ENCODE peak calls at places on chromosomes 11 and 22, in nine cellular contexts. U is breast epithelium, S is tibial nerve, R is gastrocnemius medialis, O is prostate gland, H is esophagus squamous epithelium, B is transverse colon, F is HCT116, E is heart left ventricle. X is an unnamed sample.
A peak's percentile ranks its signal among the peaks of the same experiment; 100 is the strongest.

GRCh38 chr11:115919341-115920086 is 415.3 kb upstream of the CADM1 start:
- DNase-seq in E (no peak), B (no peak), U (no peak), O (no peak), S (no peak), H (no peak), F (no peak), R (no peak), X (no peak)

GRCh38 chr22:49970528-49971231 is 10.1 kb downstream of the PIM3 start:
- DNase-seq in R (peak; percentile 98), B (peak; percentile 96), F (peak; percentile 98), E (peak; percentile 90), O (peak; percentile 94), U (peak; percentile 97), S (peak; percentile 88), H (peak; percentile 82), X (peak; percentile 98)

GRCh38 chr11:33208150-33208549 is 46.9 kb upstream of the CSTF3 start:
- DNase-seq in U (no peak), R (no peak), F (no peak), O (no peak), S (no peak), B (no peak), H (no peak), E (no peak), X (no peak)

GRCh38 chr11:130127509-130127908 is 32.1 kb upstream of the ST14 start:
- DNase-seq in F (no peak), S (no peak), B (no peak), E (no peak), R (no peak), O (no peak), U (no peak), H (no peak), X (no peak)

GRCh38 chr22:50507421-50507990 is at the start of gene LMF2:
- DNase-seq in R (peak; percentile 78), U (peak; percentile 89), O (peak; percentile 85), B (peak; percentile 95), S (peak; percentile 83), H (no peak), F (no peak), E (peak; percentile 93), X (peak; percentile 94)

GRCh38 chr22:43798492-43798891 is 13.6 kb downstream of the EFCAB6 start:
- DNase-seq in E (no peak), O (no peak), B (no peak), S (no peak), R (no peak), H (no peak), U (no peak), F (no peak), X (no peak)

GRCh38 chr22:20807315-20807752 is 33.4 kb downstream of the SERPIND1 start:
- DNase-seq in H (no peak), O (no peak), E (no peak), B (no peak), S (no peak), R (no peak), F (peak; percentile 8), U (no peak), X (no peak)

GRCh38 chr11:2702771-2703486 is 3.1 kb upstream of the KCNQ1OT1 start:
- DNase-seq in O (no peak), U (no peak), F (no peak), R (no peak), B (no peak), S (no peak), H (no peak), E (no peak), X (no peak)

GRCh38 chr11:121687961-121688566 is 235.3 kb upstream of the SORL1-AS1 start:
- DNase-seq in F (no peak), U (no peak), B (no peak), E (no peak), S (no peak), R (no peak), H (no peak), O (no peak), X (no peak)

GRCh38 chr11:96337541-96338530 is 5.2 kb downstream of the MAML2 start:
- DNase-seq in B (no peak), F (no peak), O (no peak), U (no peak), E (no peak), S (no peak), R (no peak), H (no peak), X (peak; percentile 43)

GRCh38 chr11:96341237-96342130 is 1.5 kb downstream of the MAML2 start:
- DNase-seq in E (peak; percentile 44), H (no peak), U (peak; percentile 62), S (no peak), R (no peak), B (peak; percentile 75), F (no peak), O (peak; percentile 49), X (peak; percentile 33)

GRCh38 chr11:96338910-96339703 is 3.9 kb downstream of the MAML2 start:
- DNase-seq in O (no peak), S (no peak), U (no peak), B (peak; percentile 56), E (peak; percentile 40), R (no peak), H (no peak), F (no peak), X (no peak)

GRCh38 chr11:96340555-96340885 is 2.5 kb downstream of the MAML2 start:
- DNase-seq in H (no peak), U (no peak), B (no peak), F (no peak), E (no peak), S (no peak), O (no peak), R (no peak), X (no peak)

GRCh38 chr11:96339704-96340554 is 3.1 kb downstream of the MAML2 start:
- DNase-seq in R (no peak), E (no peak), H (no peak), O (no peak), S (no peak), U (no peak), B (no peak), F (no peak), X (no peak)
- H3K4me1 ChIP-seq in R (peaks cover 6% of the 10 kb centered on the region), E (peaks cover 55% of the 10 kb centered on the region), H (peaks cover 40% of the 10 kb centered on the region), O (peaks cover 17% of the 10 kb centered on the region), S (peaks cover 34% of the 10 kb centered on the region), U (peaks cover 3% of the 10 kb centered on the region), B (peaks cover 28% of the 10 kb centered on the region), F (peaks cover 4% of the 10 kb centered on the region), X (peaks cover 37% of the 10 kb centered on the region)

GRCh38 chr11:65716294-65716693 is 4.2 kb downstream of the KAT5 start:
- DNase-seq in H (no peak), S (no peak), U (no peak), O (no peak), B (no peak), E (no peak), F (no peak), R (no peak), X (no peak)
- TF ChIP-seq POLR2A in H (no peak), S (no peak), U (no peak), O (no peak), B (no peak), E (no peak), F (no peak), R (no peak), X (no peak)

GRCh38 chr11:94868468-94868867 is 100.3 kb downstream of the AMOTL1 start:
- DNase-seq in B (no peak), R (no peak), E (no peak), S (no peak), H (no peak), U (no peak), O (no peak), F (no peak), X (no peak)

GRCh38 chr11:94869186-94869585 is 101.0 kb downstream of the AMOTL1 start:
- DNase-seq in S (no peak), O (no peak), E (no peak), F (no peak), U (no peak), H (no peak), B (no peak), R (no peak), X (no peak)

GRCh38 chr11:94866936-94867795 is 99.0 kb downstream of the AMOTL1 start:
- DNase-seq in R (no peak), S (no peak), F (no peak), B (no peak), E (no peak), H (no peak), O (no peak), U (no peak), X (no peak)

GRCh38 chr11:94864646-94865045 is 96.5 kb downstream of the AMOTL1 start:
- DNase-seq in U (no peak), S (no peak), F (no peak), E (no peak), H (no peak), R (no peak), O (no peak), B (no peak), X (no peak)

DNA sequence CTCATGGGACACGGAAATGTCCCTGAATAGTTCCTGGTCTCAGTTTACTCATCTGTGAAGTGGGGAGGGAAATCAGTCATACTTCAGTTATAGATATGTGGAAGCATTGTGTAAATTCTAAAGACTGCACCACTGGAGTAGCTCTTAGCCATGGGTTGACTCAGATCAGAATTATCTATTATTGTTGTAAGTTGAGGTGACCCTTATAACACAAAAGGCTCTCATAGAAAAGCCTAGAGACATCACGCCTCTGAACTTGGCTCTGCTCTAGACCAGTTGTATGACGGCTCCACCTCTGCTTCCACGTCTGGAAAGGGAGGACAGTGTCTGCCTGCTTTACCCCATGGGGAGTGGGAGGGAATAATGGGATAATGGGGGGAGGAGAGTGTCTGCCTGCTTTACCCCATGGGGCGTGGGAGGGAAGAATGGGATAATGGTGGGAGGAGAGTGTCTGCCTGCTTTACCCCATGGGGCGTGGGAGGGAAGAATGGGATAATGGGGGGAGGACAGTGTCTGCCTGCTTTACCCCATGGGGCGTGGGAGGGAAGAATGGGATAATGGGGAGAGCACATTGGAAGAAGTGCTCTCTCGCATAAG is 98.2 kb downstream of the AMOTL1 start:
- DNase-seq in E (no peak), R (no peak), U (no peak), S (no peak), H (no peak), B (no peak), F (no peak), O (no peak), X (no peak)
- H3K36me3 ChIP-seq in E (peaks cover 95% of the 10 kb centered on the region), R (peaks cover 5% of the 10 kb centered on the region), U (no peaks in the 10 kb centered on the region), S (peaks cover 88% of the 10 kb centered on the region), H (peaks cover 22% of the 10 kb centered on the region), B (no peaks in the 10 kb centered on the region), F (no peaks in the 10 kb centered on the region), O (no peaks in the 10 kb centered on the region), X (no peaks in the 10 kb centered on the region)

GRCh38 chr22:22048981-22049531 is 66.5 kb upstream of the TOP3B start:
- DNase-seq in H (no peak), B (no peak), E (no peak), U (no peak), F (no peak), O (no peak), S (no peak), R (no peak), X (no peak)

GRCh38 chr22:22047776-22048175 is 65.2 kb upstream of the TOP3B start:
- DNase-seq in S (no peak), R (no peak), B (no peak), F (no peak), U (no peak), H (no peak), O (no peak), E (no peak), X (no peak)

GRCh38 chr22:22047266-22047665 is 64.7 kb upstream of the TOP3B start:
- DNase-seq in U (no peak), B (no peak), F (no peak), O (no peak), H (no peak), S (no peak), R (no peak), E (no peak), X (no peak)

GRCh38 chr22:22049684-22050083 is 67.1 kb upstream of the TOP3B start:
- DNase-seq in S (no peak), U (no peak), F (no peak), H (no peak), B (no peak), E (no peak), O (no peak), R (no peak), X (no peak)

GRCh38 chr22:22048318-22048942 is 65.8 kb upstream of the TOP3B start:
- DNase-seq in B (no peak), S (no peak), F (no peak), U (no peak), O (no peak), E (no peak), R (no peak), H (no peak), X (no peak)
- H3K4me1 ChIP-seq in B (no peaks in the 10 kb centered on the region), S (no peaks in the 10 kb centered on the region), F (no peaks in the 10 kb centered on the region), U (no peaks in the 10 kb centered on the region), O (no peaks in the 10 kb centered on the region), E (no peaks in the 10 kb centered on the region), R (no peaks in the 10 kb centered on the region), H (no peaks in the 10 kb centered on the region), X (no peaks in the 10 kb centered on the region)